ENCODE peak calls at places on chromosomes 5 and 9, in seven cellular contexts. One of them, this sample, is unnamed.

GRCh38 chr5:116448869-116449453 is 125.7 kb downstream of the SEMA6A start:
- DNase-seq in left ventricle myocardium superior: no peak
- DNase-seq in Caco-2: no peak
- DNase-seq in cortex of kidney: no peak
- DNase-seq in nephron progenitor cell: no peak
- DNase-seq in fibroblast of lung: no peak
- DNase-seq in neural progenitor cell: no peak
- DNase-seq in this sample: no peak

GRCh38 chr9:70413427-70413797 is 1.0 kb downstream of the KLF9 start:
- DNase-seq in nephron progenitor cell: peak; percentile 55
- DNase-seq in cortex of kidney: no peak
- DNase-seq in left ventricle myocardium superior: peak; percentile 86
- DNase-seq in Caco-2: no peak
- DNase-seq in fibroblast of lung: no peak
- DNase-seq in neural progenitor cell: peak; percentile 68
- DNase-seq in this sample: no peak

GRCh38 chr9:114122628-114123027 is 23.5 kb upstream of the KIF12 start:
- DNase-seq in nephron progenitor cell: no peak
- DNase-seq in Caco-2: no peak
- DNase-seq in fibroblast of lung: no peak
- DNase-seq in neural progenitor cell: no peak
- DNase-seq in left ventricle myocardium superior: no peak
- DNase-seq in cortex of kidney: no peak
- DNase-seq in this sample: no peak

GRCh38 chr9:84668204-84669007 is 1.1 kb upstream of the NTRK2 start:
- DNase-seq in cortex of kidney: no peak
- DNase-seq in neural progenitor cell: peak; percentile 95
- DNase-seq in Caco-2: no peak
- DNase-seq in left ventricle myocardium superior: peak; percentile 86
- DNase-seq in nephron progenitor cell: peak; percentile 90
- DNase-seq in fibroblast of lung: peak; percentile 59
- DNase-seq in this sample: peak; percentile 72

GRCh38 chr5:151427258-151427657 is 20.1 kb upstream of the SLC36A1 start:
- DNase-seq in Caco-2: no peak
- DNase-seq in cortex of kidney: no peak
- DNase-seq in nephron progenitor cell: no peak
- DNase-seq in neural progenitor cell: no peak
- DNase-seq in left ventricle myocardium superior: no peak
- DNase-seq in fibroblast of lung: no peak
- DNase-seq in this sample: no peak

GRCh38 chr5:176538505-176538806 is 1.3 kb upstream of the RNF44 start:
- DNase-seq in cortex of kidney: no peak
- DNase-seq in left ventricle myocardium superior: no peak
- DNase-seq in nephron progenitor cell: no peak
- DNase-seq in fibroblast of lung: no peak
- DNase-seq in Caco-2: no peak
- DNase-seq in neural progenitor cell: peak; percentile 31
- DNase-seq in this sample: no peak

GRCh38 chr5:83471405-83472212 is at the start of gene VCAN:
- DNase-seq in cortex of kidney: no peak
- DNase-seq in left ventricle myocardium superior: peak; percentile 77
- DNase-seq in neural progenitor cell: peak; percentile 84
- DNase-seq in nephron progenitor cell: peak; percentile 69
- DNase-seq in fibroblast of lung: peak; percentile 97
- DNase-seq in Caco-2: peak; percentile 41
- DNase-seq in this sample: no peak

GRCh38 chr5:89346573-89346972 is 463.6 kb upstream of the MEF2C start:
- DNase-seq in Caco-2: no peak
- DNase-seq in left ventricle myocardium superior: no peak
- DNase-seq in fibroblast of lung: no peak
- DNase-seq in cortex of kidney: no peak
- DNase-seq in nephron progenitor cell: no peak
- DNase-seq in neural progenitor cell: no peak
- DNase-seq in this sample: no peak

GRCh38 chr5:166188482-166188881 is 2103.0 kb upstream of the WWC1 start:
- DNase-seq in left ventricle myocardium superior: no peak
- DNase-seq in neural progenitor cell: no peak
- DNase-seq in nephron progenitor cell: no peak
- DNase-seq in fibroblast of lung: no peak
- DNase-seq in cortex of kidney: no peak
- DNase-seq in Caco-2: no peak
- DNase-seq in this sample: no peak

GRCh38 chr9:82553654-82554366 is 509.1 kb downstream of the RASEF start:
- DNase-seq in left ventricle myocardium superior: no peak
- DNase-seq in cortex of kidney: no peak
- DNase-seq in neural progenitor cell: no peak
- DNase-seq in fibroblast of lung: peak; percentile 28
- DNase-seq in Caco-2: no peak
- DNase-seq in nephron progenitor cell: no peak
- DNase-seq in this sample: no peak

GRCh38 chr5:14399054-14399657 is 182.4 kb upstream of the OTULINL start:
- DNase-seq in cortex of kidney: no peak
- DNase-seq in left ventricle myocardium superior: no peak
- DNase-seq in Caco-2: no peak
- DNase-seq in nephron progenitor cell: no peak
- DNase-seq in fibroblast of lung: peak; percentile 69
- DNase-seq in neural progenitor cell: peak; percentile 62
- DNase-seq in this sample: peak; percentile 81

GRCh38 chr5:132462856-132463745 is 27.5 kb downstream of the IRF1 start:
- DNase-seq in cortex of kidney: no peak
- DNase-seq in nephron progenitor cell: no peak
- DNase-seq in Caco-2: peak; percentile 16
- DNase-seq in neural progenitor cell: no peak
- DNase-seq in left ventricle myocardium superior: no peak
- DNase-seq in fibroblast of lung: no peak
- DNase-seq in this sample: no peak

GRCh38 chr5:16618138-16618897 is 1.5 kb upstream of the RETREG1 start:
- DNase-seq in Caco-2: no peak
- DNase-seq in left ventricle myocardium superior: no peak
- DNase-seq in nephron progenitor cell: no peak
- DNase-seq in cortex of kidney: no peak
- DNase-seq in fibroblast of lung: no peak
- DNase-seq in neural progenitor cell: peak; percentile 8
- DNase-seq in this sample: no peak

GRCh38 chr9:26755476-26755875 is 137.1 kb downstream of the CAAP1 start:
- DNase-seq in left ventricle myocardium superior: no peak
- DNase-seq in neural progenitor cell: no peak
- DNase-seq in cortex of kidney: no peak
- DNase-seq in fibroblast of lung: no peak
- DNase-seq in nephron progenitor cell: no peak
- DNase-seq in Caco-2: no peak
- DNase-seq in this sample: no peak

GRCh38 chr9:134422301-134422700 is 96.0 kb downstream of the RXRA start:
- DNase-seq in cortex of kidney: no peak
- DNase-seq in left ventricle myocardium superior: no peak
- DNase-seq in fibroblast of lung: no peak
- DNase-seq in neural progenitor cell: no peak
- DNase-seq in nephron progenitor cell: no peak
- DNase-seq in Caco-2: peak; percentile 62
- DNase-seq in this sample: no peak

GRCh38 chr9:35945341-35946018 is 12.5 kb downstream of the OR2S2 start:
- DNase-seq in nephron progenitor cell: peak; percentile 83
- DNase-seq in fibroblast of lung: peak; percentile 78
- DNase-seq in cortex of kidney: no peak
- DNase-seq in Caco-2: peak; percentile 79
- DNase-seq in neural progenitor cell: peak; percentile 84
- DNase-seq in left ventricle myocardium superior: peak; percentile 90
- DNase-seq in this sample: peak; percentile 88

GRCh38 chr9:5186416-5187169 is 1.2 kb upstream of the INSL6 start:
- DNase-seq in neural progenitor cell: peak; percentile 70
- DNase-seq in nephron progenitor cell: peak; percentile 36
- DNase-seq in cortex of kidney: no peak
- DNase-seq in left ventricle myocardium superior: no peak
- DNase-seq in fibroblast of lung: peak; percentile 63
- DNase-seq in Caco-2: peak; percentile 43
- DNase-seq in this sample: no peak

GRCh38 chr5:16520806-16521205 is 55.2 kb upstream of the ZNF622 start:
- DNase-seq in fibroblast of lung: no peak
- DNase-seq in cortex of kidney: no peak
- DNase-seq in neural progenitor cell: no peak
- DNase-seq in nephron progenitor cell: no peak
- DNase-seq in left ventricle myocardium superior: no peak
- DNase-seq in Caco-2: peak; percentile 41
- DNase-seq in this sample: no peak

GRCh38 chr5:1341863-1342262 is 3.0 kb downstream of the CLPTM1L start:
- DNase-seq in neural progenitor cell: no peak
- DNase-seq in left ventricle myocardium superior: peak; percentile 13
- DNase-seq in cortex of kidney: no peak
- DNase-seq in Caco-2: no peak
- DNase-seq in fibroblast of lung: no peak
- DNase-seq in nephron progenitor cell: no peak
- DNase-seq in this sample: no peak

GRCh38 chr5:128516978-128517377 is 21.1 kb downstream of the FBN2 start:
- DNase-seq in fibroblast of lung: no peak
- DNase-seq in neural progenitor cell: no peak
- DNase-seq in cortex of kidney: no peak
- DNase-seq in left ventricle myocardium superior: no peak
- DNase-seq in Caco-2: no peak
- DNase-seq in nephron progenitor cell: no peak
- DNase-seq in this sample: no peak

GRCh38 chr9:137479315-137479861 is 20.3 kb upstream of the NSMF start:
- DNase-seq in neural progenitor cell: no peak
- DNase-seq in nephron progenitor cell: no peak
- DNase-seq in cortex of kidney: no peak
- DNase-seq in left ventricle myocardium superior: peak; percentile 5
- DNase-seq in fibroblast of lung: no peak
- DNase-seq in Caco-2: peak; percentile 62
- DNase-seq in this sample: no peak

GRCh38 chr9:75979362-75979761 is 88.9 kb downstream of the PCSK5 start:
- DNase-seq in nephron progenitor cell: no peak
- DNase-seq in fibroblast of lung: no peak
- DNase-seq in neural progenitor cell: no peak
- DNase-seq in left ventricle myocardium superior: no peak
- DNase-seq in Caco-2: no peak
- DNase-seq in cortex of kidney: no peak
- DNase-seq in this sample: no peak

GRCh38 chr9:137592767-137593166 is 2.5 kb upstream of the ZMYND19 start:
- DNase-seq in cortex of kidney: no peak
- DNase-seq in left ventricle myocardium superior: no peak
- DNase-seq in nephron progenitor cell: no peak
- DNase-seq in neural progenitor cell: no peak
- DNase-seq in fibroblast of lung: no peak
- DNase-seq in Caco-2: no peak
- DNase-seq in this sample: no peak

GRCh38 chr5:97475847-97476246 is 292.8 kb upstream of the RIOK2 start:
- DNase-seq in cortex of kidney: no peak
- DNase-seq in Caco-2: no peak
- DNase-seq in fibroblast of lung: no peak
- DNase-seq in left ventricle myocardium superior: no peak
- DNase-seq in nephron progenitor cell: no peak
- DNase-seq in neural progenitor cell: no peak
- DNase-seq in this sample: no peak

GRCh38 chr5:172059661-172060100 is 53.2 kb upstream of the FBXW11 start:
- DNase-seq in left ventricle myocardium superior: no peak
- DNase-seq in fibroblast of lung: no peak
- DNase-seq in cortex of kidney: no peak
- DNase-seq in Caco-2: no peak
- DNase-seq in nephron progenitor cell: no peak
- DNase-seq in neural progenitor cell: peak; percentile 25
- DNase-seq in this sample: no peak

GRCh38 chr5:158679221-158679641 is 420.5 kb downstream of the EBF1 start:
- DNase-seq in Caco-2: no peak
- DNase-seq in left ventricle myocardium superior: no peak
- DNase-seq in nephron progenitor cell: no peak
- DNase-seq in fibroblast of lung: no peak
- DNase-seq in neural progenitor cell: no peak
- DNase-seq in cortex of kidney: no peak
- DNase-seq in this sample: no peak

GRCh38 chr5:19734706-19735240 is 253.2 kb downstream of the CDH18 start:
- DNase-seq in neural progenitor cell: no peak
- DNase-seq in Caco-2: peak; percentile 34
- DNase-seq in cortex of kidney: no peak
- DNase-seq in nephron progenitor cell: no peak
- DNase-seq in left ventricle myocardium superior: no peak
- DNase-seq in fibroblast of lung: peak; percentile 8
- DNase-seq in this sample: no peak

GRCh38 chr5:42951169-42951846 is 88.8 kb downstream of the ANXA2R start:
- DNase-seq in nephron progenitor cell: no peak
- DNase-seq in left ventricle myocardium superior: peak; percentile 55
- DNase-seq in neural progenitor cell: no peak
- DNase-seq in fibroblast of lung: peak; percentile 56
- DNase-seq in Caco-2: no peak
- DNase-seq in cortex of kidney: no peak
- DNase-seq in this sample: no peak

GRCh38 chr5:115545065-115545882 is 699 bp upstream of the FEM1C start:
- DNase-seq in cortex of kidney: no peak
- DNase-seq in neural progenitor cell: no peak
- DNase-seq in nephron progenitor cell: no peak
- DNase-seq in fibroblast of lung: no peak
- DNase-seq in left ventricle myocardium superior: no peak
- DNase-seq in Caco-2: no peak
- DNase-seq in this sample: no peak

GRCh38 chr9:109311281-109311680 is 9.6 kb downstream of the EPB41L4B start:
- DNase-seq in nephron progenitor cell: no peak
- DNase-seq in Caco-2: no peak
- DNase-seq in fibroblast of lung: peak; percentile 36
- DNase-seq in cortex of kidney: no peak
- DNase-seq in left ventricle myocardium superior: no peak
- DNase-seq in neural progenitor cell: no peak
- DNase-seq in this sample: no peak

GRCh38 chr5:148996270-148996669 is 66.6 kb downstream of the SH3TC2 start:
- DNase-seq in left ventricle myocardium superior: no peak
- DNase-seq in fibroblast of lung: no peak
- DNase-seq in cortex of kidney: no peak
- DNase-seq in nephron progenitor cell: no peak
- DNase-seq in neural progenitor cell: no peak
- DNase-seq in Caco-2: no peak
- DNase-seq in this sample: no peak

GRCh38 chr5:57216714-57217113 is 42.9 kb downstream of the GPBP1 start:
- DNase-seq in left ventricle myocardium superior: no peak
- DNase-seq in nephron progenitor cell: no peak
- DNase-seq in Caco-2: no peak
- DNase-seq in fibroblast of lung: peak; percentile 71
- DNase-seq in cortex of kidney: no peak
- DNase-seq in neural progenitor cell: no peak
- DNase-seq in this sample: no peak